ENCODE peak calls at places on chromosomes 13 and 19, in five cellular contexts. D is A549, S is H1, A is GM12878, N is K562. J is an unnamed sample.

GRCh38 chr19:19528721-19529490 is at the start of gene YJEFN3:
- DNase-seq in S (no peak), D (no peak), A (no peak), N (no peak), J (no peak)

GRCh38 chr13:31051999-31052398 is 109.7 kb downstream of the HSPH1 start:
- DNase-seq in A (no peak), S (no peak), D (peak), N (no peak), J (no peak)

GRCh38 chr19:55442372-55443044 is 592 bp downstream of the SHISA7 start:
- DNase-seq in A (no peak), N (peak), S (peak), D (no peak), J (no peak)

GRCh38 chr13:24228852-24229458 is 68.4 kb downstream of the SPATA13 start:
- DNase-seq in A (no peak), N (peak), D (peak), S (no peak), J (peak)

GRCh38 chr13:62250501-62251175 is 835.0 kb upstream of the PCDH20 start:
- DNase-seq in S (no peak), D (no peak), N (no peak), A (no peak), J (no peak)

GRCh38 chr13:60398949-60399589 is 2.0 kb downstream of the TDRD3 start:
- DNase-seq in D (no peak), A (no peak), N (peak), S (no peak), J (no peak)

GRCh38 chr19:1856345-1856697 is 7.1 kb downstream of the KLF16 start:
- DNase-seq in D (no peak), N (no peak), S (peak), A (no peak), J (no peak)

GRCh38 chr19:55435020-55435419 is 8.1 kb downstream of the SHISA7 start:
- DNase-seq in N (no peak), S (no peak), A (no peak), D (no peak), J (no peak)

GRCh38 chr13:27339299-27339698 is 68.7 kb downstream of the RASL11A start:
- DNase-seq in N (peak), S (peak), D (peak), A (no peak), J (peak)

GRCh38 chr13:113785051-113786010 is 26.3 kb downstream of the TMEM255B start:
- DNase-seq in S (no peak), D (no peak), A (no peak), N (no peak), J (no peak)

GRCh38 chr13:39886336-39886735 is 230.9 kb downstream of the COG6 start:
- DNase-seq in S (no peak), A (no peak), N (no peak), D (no peak), J (no peak)

GRCh38 chr13:39892731-39893293 is 237.3 kb downstream of the COG6 start:
- DNase-seq in S (no peak), D (no peak), N (no peak), A (no peak), J (no peak)

GRCh38 chr13:39890537-39890936 is 235.1 kb downstream of the COG6 start:
- DNase-seq in N (no peak), A (no peak), D (no peak), S (no peak), J (no peak)

GRCh38 chr13:39887424-39887823 is 232.0 kb downstream of the COG6 start:
- DNase-seq in S (no peak), N (no peak), D (no peak), A (no peak), J (no peak)

GRCh38 chr13:39888865-39889810 is 233.7 kb downstream of the COG6 start:
- DNase-seq in A (no peak), N (no peak), S (no peak), D (no peak), J (no peak)
- TF ChIP-seq HDAC2 in A (no peak), N (no peak), S (no peak), D (no peak), J (no peak)

DNA sequence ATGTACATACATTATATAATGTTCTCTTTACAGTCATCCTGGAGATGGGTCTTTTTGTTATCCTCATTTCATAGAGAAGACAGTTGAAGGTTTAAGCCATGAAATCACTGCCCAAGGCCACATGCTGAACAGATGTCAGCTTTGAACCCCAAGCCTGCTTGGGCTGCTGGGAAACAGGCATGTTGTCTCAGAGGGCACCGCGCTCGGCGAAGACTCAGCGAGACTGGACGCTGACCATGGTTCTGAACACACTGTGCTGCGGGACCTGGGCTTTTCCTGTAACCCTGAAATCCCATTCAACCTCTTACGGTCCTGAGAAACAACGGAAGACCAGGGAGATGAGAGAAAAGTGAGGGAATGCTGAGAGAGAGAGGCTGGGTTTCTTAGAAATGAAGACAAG is 27.3 kb downstream of the LRFN3 start:
- DNase-seq in N (peak), D (peak), A (no peak), S (peak), J (peak)
- TF ChIP-seq HDAC2 in N (no peak), D (no peak), A (no peak), S (no peak), J (peak)

GRCh38 chr19:6761053-6761676 is 6.1 kb downstream of the SH2D3A start:
- DNase-seq in S (no peak), A (no peak), D (peak), N (peak), J (peak)
- TF ChIP-seq HDAC2 in S (no peak), A (no peak), D (no peak), N (no peak), J (no peak)

DNA sequence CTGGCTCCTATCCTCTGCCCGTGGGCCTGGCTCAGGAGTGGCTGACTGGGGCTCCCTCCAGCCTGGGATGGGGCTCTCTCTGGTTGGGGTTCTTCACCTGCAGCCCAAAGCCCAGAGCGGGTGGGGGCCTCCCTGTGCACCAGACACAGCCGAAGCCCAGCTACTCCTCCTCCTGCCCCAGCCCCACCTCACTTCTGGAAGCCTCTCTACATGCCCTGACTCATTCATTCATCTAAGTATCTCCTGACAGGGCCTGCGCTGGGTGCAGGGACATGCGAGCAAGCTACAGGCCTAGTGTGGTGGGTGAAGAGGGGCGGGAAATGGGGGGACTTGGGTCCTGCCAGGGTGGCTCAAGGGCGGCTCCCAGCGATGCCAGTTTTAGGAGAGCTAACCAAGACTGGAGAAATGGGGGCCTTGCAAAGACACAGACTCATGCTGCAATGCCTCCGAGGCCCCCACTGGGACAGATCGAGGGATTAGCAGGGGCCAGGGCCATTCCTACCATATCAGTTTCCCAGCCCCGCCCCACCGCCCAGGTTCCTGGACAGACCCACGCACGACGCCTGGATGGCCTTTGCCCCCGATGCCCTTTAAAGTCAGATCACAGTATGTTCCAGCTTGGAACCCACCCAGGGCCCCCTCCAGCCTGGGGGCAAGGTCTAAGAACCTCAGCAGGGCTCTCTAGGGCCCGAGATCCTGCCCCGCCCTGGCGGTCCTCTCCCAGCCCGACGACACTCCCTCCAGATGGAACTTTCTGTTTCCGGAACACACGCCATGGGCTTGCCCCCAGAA is 12.6 kb downstream of the LSM4 start:
- DNase-seq in N (peak), S (no peak), D (no peak), A (no peak), J (no peak)
- TF ChIP-seq HDAC2 in N (no peak), S (no peak), D (no peak), A (no peak), J (no peak)

GRCh38 chr19:34228347-34228746 is 26.0 kb upstream of the GARRE1 start:
- DNase-seq in S (no peak), A (no peak), N (no peak), D (no peak), J (no peak)
- TF ChIP-seq HDAC2 in S (no peak), A (no peak), N (no peak), D (no peak), J (no peak)

J was measured in HepG2.